ENCODE peak calls at places on chromosomes 2 and 18, in seven cellular contexts. One of them, this sample, is unnamed.

GRCh38 chr2:69034122-69034521 is 21.1 kb downstream of the ANTXR1 start:
- DNase-seq in upper lobe of left lung: no peak
- DNase-seq in prostate gland: no peak
- DNase-seq in fibroblast of mammary gland: no peak
- DNase-seq in mucosa of descending colon: no peak
- DNase-seq in A673: no peak
- DNase-seq in AG04450: no peak
- DNase-seq in this sample: no peak

GRCh38 chr2:58203018-58203417 is 38.1 kb downstream of the FANCL start:
- DNase-seq in A673: no peak
- DNase-seq in prostate gland: no peak
- DNase-seq in mucosa of descending colon: no peak
- DNase-seq in fibroblast of mammary gland: no peak
- DNase-seq in upper lobe of left lung: no peak
- DNase-seq in AG04450: no peak
- DNase-seq in this sample: no peak

GRCh38 chr2:162582357-162582798 is 238.4 kb downstream of the GCA start:
- DNase-seq in fibroblast of mammary gland: no peak
- DNase-seq in prostate gland: no peak
- DNase-seq in A673: no peak
- DNase-seq in AG04450: no peak
- DNase-seq in upper lobe of left lung: peak; percentile 21
- DNase-seq in mucosa of descending colon: no peak
- DNase-seq in this sample: no peak

GRCh38 chr2:68948695-68949094 is 4.0 kb downstream of the GKN2 start:
- DNase-seq in AG04450: no peak
- DNase-seq in mucosa of descending colon: no peak
- DNase-seq in upper lobe of left lung: no peak
- DNase-seq in fibroblast of mammary gland: no peak
- DNase-seq in prostate gland: no peak
- DNase-seq in A673: no peak
- DNase-seq in this sample: no peak

GRCh38 chr2:84847326-84848050 is 33.4 kb downstream of the TRABD2A start:
- DNase-seq in A673: no peak
- DNase-seq in prostate gland: no peak
- DNase-seq in AG04450: no peak
- DNase-seq in mucosa of descending colon: no peak
- DNase-seq in fibroblast of mammary gland: peak; percentile 42
- DNase-seq in upper lobe of left lung: no peak
- DNase-seq in this sample: no peak

GRCh38 chr18:524496-524895 is 24.0 kb upstream of the COLEC12 start:
- DNase-seq in AG04450: peak; percentile 49
- DNase-seq in mucosa of descending colon: no peak
- DNase-seq in A673: no peak
- DNase-seq in fibroblast of mammary gland: peak; percentile 87
- DNase-seq in prostate gland: no peak
- DNase-seq in upper lobe of left lung: no peak
- DNase-seq in this sample: peak; percentile 37

GRCh38 chr2:168697668-168698121 is 104.7 kb upstream of the NOSTRIN start:
- DNase-seq in AG04450: no peak
- DNase-seq in upper lobe of left lung: no peak
- DNase-seq in fibroblast of mammary gland: peak; percentile 11
- DNase-seq in mucosa of descending colon: peak; percentile 61
- DNase-seq in A673: no peak
- DNase-seq in prostate gland: no peak
- DNase-seq in this sample: no peak

GRCh38 chr2:133568172-133568571 is at the start of gene NCKAP5:
- DNase-seq in fibroblast of mammary gland: peak; percentile 12
- DNase-seq in mucosa of descending colon: peak; percentile 55
- DNase-seq in AG04450: peak; percentile 43
- DNase-seq in prostate gland: peak; percentile 44
- DNase-seq in A673: peak; percentile 82
- DNase-seq in upper lobe of left lung: no peak
- DNase-seq in this sample: no peak

GRCh38 chr2:26582890-26583289 is 58.3 kb downstream of the CIB4 start:
- DNase-seq in A673: no peak
- DNase-seq in upper lobe of left lung: peak; percentile 10
- DNase-seq in prostate gland: no peak
- DNase-seq in fibroblast of mammary gland: no peak
- DNase-seq in AG04450: no peak
- DNase-seq in mucosa of descending colon: peak; percentile 8
- DNase-seq in this sample: no peak

GRCh38 chr2:240640939-240641338 is 15.7 kb downstream of the GPR35 start:
- DNase-seq in mucosa of descending colon: no peak
- DNase-seq in fibroblast of mammary gland: peak; percentile 30
- DNase-seq in prostate gland: no peak
- DNase-seq in A673: peak; percentile 45
- DNase-seq in upper lobe of left lung: peak; percentile 22
- DNase-seq in AG04450: no peak
- DNase-seq in this sample: peak; percentile 96

GRCh38 chr2:77484026-77484425 is 38.1 kb downstream of the LRRTM4 start:
- DNase-seq in mucosa of descending colon: no peak
- DNase-seq in AG04450: no peak
- DNase-seq in upper lobe of left lung: no peak
- DNase-seq in prostate gland: no peak
- DNase-seq in A673: peak; percentile 33
- DNase-seq in fibroblast of mammary gland: no peak
- DNase-seq in this sample: peak; percentile 44

GRCh38 chr2:85753525-85754312 is at the start of gene ATOH8:
- DNase-seq in prostate gland: peak; percentile 72
- DNase-seq in A673: peak; percentile 72
- DNase-seq in AG04450: no peak
- DNase-seq in mucosa of descending colon: peak; percentile 76
- DNase-seq in fibroblast of mammary gland: peak; percentile 61
- DNase-seq in upper lobe of left lung: peak; percentile 72
- DNase-seq in this sample: peak; percentile 96

GRCh38 chr2:83850071-83850725 is 608.9 kb downstream of the SUCLG1 start:
- DNase-seq in AG04450: no peak
- DNase-seq in upper lobe of left lung: no peak
- DNase-seq in A673: no peak
- DNase-seq in prostate gland: no peak
- DNase-seq in fibroblast of mammary gland: no peak
- DNase-seq in mucosa of descending colon: no peak
- DNase-seq in this sample: no peak

GRCh38 chr2:134232868-134233732 is 20.8 kb upstream of the MGAT5 start:
- DNase-seq in A673: no peak
- DNase-seq in prostate gland: no peak
- DNase-seq in mucosa of descending colon: no peak
- DNase-seq in fibroblast of mammary gland: no peak
- DNase-seq in upper lobe of left lung: no peak
- DNase-seq in AG04450: no peak
- DNase-seq in this sample: peak; percentile 37

GRCh38 chr2:10380048-10380926 is 67.8 kb downstream of the ODC1 start:
- DNase-seq in fibroblast of mammary gland: peak; percentile 38
- DNase-seq in A673: no peak
- DNase-seq in prostate gland: no peak
- DNase-seq in mucosa of descending colon: peak; percentile 46
- DNase-seq in AG04450: no peak
- DNase-seq in upper lobe of left lung: peak; percentile 72
- DNase-seq in this sample: no peak

GRCh38 chr2:112488201-112488600 is 6.2 kb downstream of the TTL start:
- DNase-seq in upper lobe of left lung: no peak
- DNase-seq in AG04450: no peak
- DNase-seq in A673: no peak
- DNase-seq in mucosa of descending colon: no peak
- DNase-seq in prostate gland: no peak
- DNase-seq in fibroblast of mammary gland: no peak
- DNase-seq in this sample: no peak

GRCh38 chr2:67234443-67234842 is 162.7 kb upstream of the ETAA1 start:
- DNase-seq in AG04450: no peak
- DNase-seq in A673: peak; percentile 88
- DNase-seq in fibroblast of mammary gland: peak; percentile 64
- DNase-seq in upper lobe of left lung: no peak
- DNase-seq in mucosa of descending colon: no peak
- DNase-seq in prostate gland: no peak
- DNase-seq in this sample: no peak

GRCh38 chr2:75465317-75465998 is 95.3 kb downstream of the EVA1A start:
- DNase-seq in fibroblast of mammary gland: peak; percentile 52
- DNase-seq in A673: peak; percentile 55
- DNase-seq in mucosa of descending colon: no peak
- DNase-seq in prostate gland: no peak
- DNase-seq in upper lobe of left lung: no peak
- DNase-seq in AG04450: peak; percentile 15
- DNase-seq in this sample: no peak

GRCh38 chr2:134819334-134819733 is 19.1 kb upstream of the ACMSD start:
- DNase-seq in fibroblast of mammary gland: peak; percentile 69
- DNase-seq in upper lobe of left lung: no peak
- DNase-seq in AG04450: no peak
- DNase-seq in prostate gland: no peak
- DNase-seq in A673: peak; percentile 31
- DNase-seq in mucosa of descending colon: no peak
- DNase-seq in this sample: peak; percentile 94

GRCh38 chr18:708096-708495 is 4.3 kb downstream of the ENOSF1 start:
- DNase-seq in AG04450: no peak
- DNase-seq in upper lobe of left lung: no peak
- DNase-seq in fibroblast of mammary gland: no peak
- DNase-seq in A673: no peak
- DNase-seq in prostate gland: no peak
- DNase-seq in mucosa of descending colon: no peak
- DNase-seq in this sample: no peak

GRCh38 chr2:18473241-18473841 is 87.1 kb downstream of the RDH14 start:
- DNase-seq in prostate gland: no peak
- DNase-seq in upper lobe of left lung: no peak
- DNase-seq in AG04450: peak; percentile 80
- DNase-seq in A673: peak; percentile 46
- DNase-seq in fibroblast of mammary gland: peak; percentile 99
- DNase-seq in mucosa of descending colon: no peak
- DNase-seq in this sample: peak; percentile 77

GRCh38 chr2:40279001-40279400 is 172.9 kb downstream of the SLC8A1 start:
- DNase-seq in fibroblast of mammary gland: peak; percentile 51
- DNase-seq in upper lobe of left lung: no peak
- DNase-seq in mucosa of descending colon: no peak
- DNase-seq in prostate gland: no peak
- DNase-seq in A673: peak; percentile 12
- DNase-seq in AG04450: no peak
- DNase-seq in this sample: no peak

GRCh38 chr2:100606740-100607343 is 44.0 kb downstream of the PDCL3 start:
- DNase-seq in AG04450: no peak
- DNase-seq in upper lobe of left lung: no peak
- DNase-seq in A673: peak; percentile 59
- DNase-seq in fibroblast of mammary gland: peak; percentile 54
- DNase-seq in prostate gland: no peak
- DNase-seq in mucosa of descending colon: no peak
- DNase-seq in this sample: peak; percentile 91

GRCh38 chr2:230762317-230762896 is 49.8 kb downstream of the CAB39 start:
- DNase-seq in fibroblast of mammary gland: no peak
- DNase-seq in upper lobe of left lung: peak; percentile 38
- DNase-seq in prostate gland: no peak
- DNase-seq in mucosa of descending colon: no peak
- DNase-seq in A673: peak; percentile 45
- DNase-seq in AG04450: no peak
- DNase-seq in this sample: no peak

GRCh38 chr2:98311771-98312545 is 34.3 kb upstream of the CNGA3 start:
- DNase-seq in upper lobe of left lung: no peak
- DNase-seq in fibroblast of mammary gland: no peak
- DNase-seq in mucosa of descending colon: no peak
- DNase-seq in A673: no peak
- DNase-seq in AG04450: no peak
- DNase-seq in prostate gland: no peak
- DNase-seq in this sample: no peak

GRCh38 chr2:159015823-159016222 is 47.4 kb downstream of the TANC1 start:
- DNase-seq in mucosa of descending colon: no peak
- DNase-seq in upper lobe of left lung: no peak
- DNase-seq in prostate gland: no peak
- DNase-seq in AG04450: no peak
- DNase-seq in fibroblast of mammary gland: no peak
- DNase-seq in A673: no peak
- DNase-seq in this sample: no peak

GRCh38 chr2:101832114-101832513 is 134.6 kb downstream of the MAP4K4 start:
- DNase-seq in upper lobe of left lung: no peak
- DNase-seq in AG04450: no peak
- DNase-seq in A673: no peak
- DNase-seq in mucosa of descending colon: no peak
- DNase-seq in fibroblast of mammary gland: no peak
- DNase-seq in prostate gland: no peak
- DNase-seq in this sample: no peak

GRCh38 chr2:48531141-48531648 is 1.2 kb downstream of the STON1 start:
- DNase-seq in fibroblast of mammary gland: peak; percentile 71
- DNase-seq in A673: peak; percentile 14
- DNase-seq in mucosa of descending colon: no peak
- DNase-seq in upper lobe of left lung: no peak
- DNase-seq in prostate gland: peak; percentile 93
- DNase-seq in AG04450: no peak
- DNase-seq in this sample: peak; percentile 92
- H3K4me3 ChIP-seq in fibroblast of mammary gland: peak overlapping the region; percentile 74
- H3K4me3 ChIP-seq in A673: peak overlapping the region; percentile 76
- H3K4me3 ChIP-seq in mucosa of descending colon: no peak overlapping the region
- H3K4me3 ChIP-seq in upper lobe of left lung: peak overlapping the region; percentile 58
- H3K4me3 ChIP-seq in prostate gland: peak overlapping the region; percentile 97
- H3K4me3 ChIP-seq in AG04450: peak overlapping the region; percentile 84
- H3K4me3 ChIP-seq in this sample: peak overlapping the region; percentile 84

GRCh38 chr2:54341656-54342055 is 85.6 kb upstream of the TSPYL6 start:
- DNase-seq in A673: no peak
- DNase-seq in AG04450: no peak
- DNase-seq in upper lobe of left lung: no peak
- DNase-seq in fibroblast of mammary gland: peak; percentile 19
- DNase-seq in mucosa of descending colon: no peak
- DNase-seq in prostate gland: no peak
- DNase-seq in this sample: no peak
- TF ChIP-seq CTCF in A673: peak; percentile 40
- TF ChIP-seq CTCF in AG04450: no peak
- TF ChIP-seq CTCF in upper lobe of left lung: no peak
- TF ChIP-seq CTCF in fibroblast of mammary gland: peak; percentile 25
- TF ChIP-seq CTCF in mucosa of descending colon: no peak
- TF ChIP-seq CTCF in prostate gland: no peak
- TF ChIP-seq CTCF in this sample: peak; percentile 15

GRCh38 chr2:180196419-180196977 is 189.4 kb upstream of the CWC22 start:
- DNase-seq in A673: no peak
- DNase-seq in prostate gland: no peak
- DNase-seq in AG04450: no peak
- DNase-seq in upper lobe of left lung: no peak
- DNase-seq in fibroblast of mammary gland: peak; percentile 49
- DNase-seq in mucosa of descending colon: no peak
- DNase-seq in this sample: no peak
- H3K4me3 ChIP-seq in A673: no peak overlapping the region
- H3K4me3 ChIP-seq in prostate gland: no peak overlapping the region
- H3K4me3 ChIP-seq in AG04450: no peak overlapping the region
- H3K4me3 ChIP-seq in upper lobe of left lung: no peak overlapping the region
- H3K4me3 ChIP-seq in fibroblast of mammary gland: no peak overlapping the region
- H3K4me3 ChIP-seq in mucosa of descending colon: no peak overlapping the region
- H3K4me3 ChIP-seq in this sample: no peak overlapping the region

GRCh38 chr18:45284174-45284573 is 331.1 kb upstream of the SLC14A2 start:
- DNase-seq in A673: no peak
- DNase-seq in upper lobe of left lung: no peak
- DNase-seq in prostate gland: no peak
- DNase-seq in AG04450: no peak
- DNase-seq in mucosa of descending colon: no peak
- DNase-seq in fibroblast of mammary gland: no peak
- DNase-seq in this sample: no peak
- TF ChIP-seq CTCF in A673: no peak
- TF ChIP-seq CTCF in upper lobe of left lung: no peak
- TF ChIP-seq CTCF in prostate gland: no peak
- TF ChIP-seq CTCF in AG04450: no peak
- TF ChIP-seq CTCF in mucosa of descending colon: no peak
- TF ChIP-seq CTCF in fibroblast of mammary gland: no peak
- TF ChIP-seq CTCF in this sample: no peak